ENCODE peak calls at places on chromosomes 16 and 17, in eight cellular contexts. S is foreskin fibroblast, G is A549, W is AG10803, T is fibroblast of the aortic adventitia, V is BJ, F is body of pancreas, D is cardiac muscle cell. E is an unnamed sample.
A peak's percentile ranks its signal among the peaks of the same experiment; 100 is the strongest.

GRCh38 chr17:33137411-33137810 is 145.8 kb downstream of the SPACA3 start:
- DNase-seq in S (no peak), G (no peak), W (no peak), T (no peak), V (no peak), F (no peak), D (no peak), E (no peak)

GRCh38 chr17:61508912-61509311 is 56.7 kb downstream of the TBX4 start:
- DNase-seq in S (no peak), G (no peak), W (no peak), T (no peak), V (no peak), F (no peak), D (no peak), E (no peak)

GRCh38 chr16:12613131-12613991 is 190.3 kb downstream of the CPPED1 start:
- DNase-seq in S (peak; percentile 59), G (peak; percentile 94), W (peak; percentile 12), T (peak; percentile 2), V (peak; percentile 2), F (peak; percentile 13), D (no peak), E (no peak)

GRCh38 chr16:4692460-4693295 is 684 bp upstream of the NUDT16L1 start:
- DNase-seq in S (no peak), G (no peak), W (no peak), T (peak; percentile 7), V (no peak), F (peak; percentile 34), D (no peak), E (no peak)

GRCh38 chr17:81462506-81463125 is 50.0 kb downstream of the ACTG1 start:
- DNase-seq in S (no peak), G (no peak), W (no peak), T (no peak), V (no peak), F (no peak), D (no peak), E (no peak)

GRCh38 chr16:23863511-23864422 is 28.0 kb downstream of the PRKCB start:
- DNase-seq in S (no peak), G (no peak), W (no peak), T (no peak), V (no peak), F (no peak), D (no peak), E (no peak)

GRCh38 chr17:51805765-51806164 is 352.7 kb downstream of the CA10 start:
- DNase-seq in S (no peak), G (no peak), W (no peak), T (no peak), V (no peak), F (peak; percentile 53), D (no peak), E (no peak)

GRCh38 chr17:57499648-57500049 is 243.3 kb downstream of the MSI2 start:
- DNase-seq in S (no peak), G (peak; percentile 38), W (peak; percentile 53), T (no peak), V (no peak), F (no peak), D (no peak), E (no peak)

GRCh38 chr17:38798614-38799500 is 499 bp downstream of the PIP4K2B start:
- DNase-seq in S (peak; percentile 73), G (peak; percentile 40), W (peak; percentile 50), T (peak; percentile 42), V (no peak), F (peak; percentile 48), D (no peak), E (no peak)

GRCh38 chr16:66508261-66508913 is 41.5 kb downstream of the TK2 start:
- DNase-seq in S (peak; percentile 79), G (peak; percentile 93), W (no peak), T (peak; percentile 97), V (no peak), F (peak; percentile 55), D (no peak), E (no peak)

GRCh38 chr16:83813818-83814653 is 6.3 kb downstream of the HSBP1 start:
- DNase-seq in S (peak; percentile 74), G (peak; percentile 40), W (peak; percentile 92), T (peak; percentile 48), V (peak; percentile 62), F (peak; percentile 72), D (peak; percentile 63), E (peak; percentile 79)

GRCh38 chr16:72324578-72324977 is 152.6 kb upstream of the PMFBP1 start:
- DNase-seq in S (no peak), G (no peak), W (no peak), T (no peak), V (no peak), F (no peak), D (no peak), E (no peak)

GRCh38 chr17:38728290-38728831 is 1.8 kb upstream of the CISD3 start:
- DNase-seq in S (no peak), G (no peak), W (no peak), T (no peak), V (no peak), F (no peak), D (no peak), E (no peak)

GRCh38 chr17:7841309-7841621 is 7.2 kb downstream of the KDM6B start:
- DNase-seq in S (no peak), G (no peak), W (no peak), T (no peak), V (no peak), F (no peak), D (peak; percentile 52), E (no peak)

GRCh38 chr16:75326333-75326732 is 74.9 kb upstream of the BCAR1 start:
- DNase-seq in S (no peak), G (no peak), W (no peak), T (no peak), V (no peak), F (no peak), D (no peak), E (no peak)

GRCh38 chr17:42354956-42355843 is 33.0 kb downstream of the STAT3 start:
- DNase-seq in S (peak; percentile 30), G (no peak), W (peak; percentile 91), T (peak; percentile 86), V (no peak), F (no peak), D (no peak), E (no peak)

GRCh38 chr17:40903129-40903847 is 18.2 kb upstream of the KRT20 start:
- DNase-seq in S (peak; percentile 39), G (peak; percentile 96), W (peak; percentile 35), T (peak; percentile 10), V (peak; percentile 53), F (no peak), D (no peak), E (peak; percentile 53)

GRCh38 chr17:74042744-74043486 is 160.6 kb upstream of the RPL38 start:
- DNase-seq in S (peak; percentile 32), G (peak; percentile 85), W (peak; percentile 90), T (peak; percentile 50), V (peak; percentile 39), F (no peak), D (no peak), E (peak; percentile 20)

GRCh38 chr17:77125432-77125901 is 15.3 kb upstream of the SEC14L1 start:
- DNase-seq in S (peak; percentile 83), G (peak; percentile 89), W (peak; percentile 92), T (peak; percentile 88), V (peak; percentile 80), F (no peak), D (no peak), E (peak; percentile 94)

GRCh38 chr16:89026121-89026612 is 49.2 kb upstream of the CBFA2T3 start:
- DNase-seq in S (no peak), G (no peak), W (no peak), T (no peak), V (no peak), F (no peak), D (no peak), E (no peak)

GRCh38 chr16:89025636-89026035 is 48.6 kb upstream of the CBFA2T3 start:
- DNase-seq in S (no peak), G (no peak), W (no peak), T (no peak), V (no peak), F (no peak), D (no peak), E (no peak)

GRCh38 chr16:89023151-89023551 is 46.1 kb upstream of the CBFA2T3 start:
- DNase-seq in S (no peak), G (no peak), W (no peak), T (no peak), V (no peak), F (no peak), D (no peak), E (no peak)

GRCh38 chr16:89023621-89024511 is 46.9 kb upstream of the CBFA2T3 start:
- DNase-seq in S (no peak), G (no peak), W (no peak), T (no peak), V (no peak), F (no peak), D (no peak), E (no peak)

GRCh38 chr16:89024546-89024945 is 47.5 kb upstream of the CBFA2T3 start:
- DNase-seq in S (no peak), G (no peak), W (no peak), T (no peak), V (no peak), F (no peak), D (no peak), E (no peak)
- TF ChIP-seq CTCF in S (no peak), G (no peak), W (no peak), T (no peak), V (no peak), F (no peak), D (no peak), E (no peak)

GRCh38 chr17:48056879-48057278 is 8.7 kb downstream of the NFE2L1 start:
- DNase-seq in S (no peak), G (no peak), W (no peak), T (no peak), V (no peak), F (no peak), D (no peak), E (no peak)
- H3K4me3 ChIP-seq in S (no peak overlapping the region), G (no peak overlapping the region), W (no peak overlapping the region), T (no peak overlapping the region), V (no peak overlapping the region), F (no peak overlapping the region), D (no peak overlapping the region), E (no peak overlapping the region)

DNA sequence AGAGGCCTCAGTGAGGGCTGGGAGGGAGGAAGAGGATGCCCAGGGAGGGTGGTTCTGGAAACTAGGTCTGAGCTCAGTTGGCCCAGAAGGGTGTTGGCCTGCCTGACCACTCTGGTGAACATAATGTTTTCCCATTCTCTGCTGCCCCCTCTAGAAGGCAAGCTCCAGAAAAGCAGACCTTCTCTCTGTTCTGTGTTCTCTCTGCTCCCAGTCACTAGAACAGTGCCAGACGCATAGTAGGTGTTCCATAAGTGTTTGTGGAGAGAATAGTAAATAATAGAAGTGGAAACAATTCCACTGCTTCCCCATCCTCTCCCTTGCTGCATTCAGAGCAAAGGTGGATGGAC is 32.2 kb upstream of the ETV4 start:
- DNase-seq in S (no peak), G (no peak), W (no peak), T (no peak), V (no peak), F (no peak), D (no peak), E (no peak)
- TF ChIP-seq CTCF in S (no peak), G (no peak), W (no peak), T (no peak), V (no peak), F (no peak), D (no peak), E (no peak)

DNA sequence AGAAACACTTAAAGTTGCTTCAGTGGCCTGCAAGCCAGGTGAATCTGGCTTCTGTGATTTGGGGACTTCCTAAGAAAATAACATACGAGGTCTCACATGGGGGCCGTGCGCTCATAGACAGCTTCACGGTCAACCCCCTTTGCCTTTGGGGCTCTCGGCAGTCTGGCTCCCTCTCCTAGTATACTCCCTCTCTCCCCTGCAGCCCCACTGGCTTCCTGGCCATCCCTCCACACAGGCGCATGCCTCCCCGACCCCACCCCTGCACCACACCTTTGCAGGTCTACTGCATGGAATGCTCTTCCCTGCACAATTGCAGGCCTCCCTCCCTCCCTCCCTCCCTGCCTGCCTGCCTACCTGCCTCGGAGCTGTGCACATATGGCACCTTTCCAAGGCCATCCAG is 127.7 kb downstream of the RBFOX3 start:
- DNase-seq in S (no peak), G (no peak), W (no peak), T (no peak), V (no peak), F (no peak), D (no peak), E (no peak)
- H3K4me3 ChIP-seq in S (no peak overlapping the region), G (no peak overlapping the region), W (no peak overlapping the region), T (no peak overlapping the region), V (no peak overlapping the region), F (no peak overlapping the region), D (no peak overlapping the region), E (no peak overlapping the region)